ENCODE peak calls at places on chromosomes 6 and 20, in seven cellular contexts. P is IMR-90, U is adrenal gland, N is right atrium auricular region, Z is K562, F is left ventricle myocardium inferior, M is fibroblast of lung. I is an unnamed sample.

GRCh38 chr6:156308604-156309003 is 468.6 kb upstream of the ARID1B start:
- DNase-seq in M (no peak), U (no peak), N (no peak), F (no peak), P (no peak), Z (no peak), I (no peak)

GRCh38 chr20:1803216-1804128 is 91.7 kb upstream of the SIRPA start:
- DNase-seq in M (peak), N (peak), P (peak), Z (no peak), F (peak), U (peak), I (peak)

GRCh38 chr20:58019027-58019849 is 209.2 kb downstream of the ANKRD60 start:
- DNase-seq in U (no peak), P (peak), Z (no peak), N (peak), M (peak), F (no peak), I (no peak)

GRCh38 chr6:33693186-33694158 is 18.0 kb downstream of the UQCC2 start:
- DNase-seq in Z (no peak), F (peak), P (no peak), U (no peak), N (no peak), M (no peak), I (no peak)

GRCh38 chr6:26485401-26485800 is 14.7 kb upstream of the BTN1A1 start:
- DNase-seq in U (no peak), N (no peak), P (no peak), F (no peak), Z (no peak), M (no peak), I (no peak)

GRCh38 chr6:135261872-135262725 is 81.0 kb downstream of the MYB start:
- DNase-seq in N (no peak), F (no peak), P (no peak), M (no peak), Z (peak), U (no peak), I (no peak)

GRCh38 chr6:102387351-102388033 is 994.0 kb downstream of the GRIK2 start:
- DNase-seq in Z (no peak), F (no peak), N (no peak), U (no peak), P (no peak), M (no peak), I (no peak)

GRCh38 chr6:66568271-66568670 is 861.2 kb upstream of the EYS start:
- DNase-seq in Z (no peak), M (no peak), P (no peak), N (no peak), F (no peak), U (no peak), I (no peak)

GRCh38 chr6:137698636-137699035 is 168.4 kb upstream of the TNFAIP3 start:
- DNase-seq in U (no peak), N (no peak), Z (no peak), P (peak), M (no peak), F (no peak), I (no peak)

GRCh38 chr6:76803038-76803580 is 660.2 kb downstream of the HTR1B start:
- DNase-seq in P (no peak), F (no peak), M (no peak), Z (no peak), U (no peak), N (no peak), I (no peak)

GRCh38 chr6:95690328-95690727 is 113.0 kb downstream of the MANEA start:
- DNase-seq in M (no peak), F (no peak), U (no peak), Z (no peak), N (no peak), P (no peak), I (no peak)

GRCh38 chr20:40532103-40532502 is 156.9 kb downstream of the MAFB start:
- DNase-seq in N (no peak), Z (peak), M (no peak), F (no peak), U (no peak), P (no peak), I (no peak)

GRCh38 chr6:38567436-38567835 is 72.3 kb downstream of the BTBD9 start:
- DNase-seq in N (peak), P (peak), Z (no peak), F (peak), M (peak), U (peak), I (peak)

GRCh38 chr20:5864873-5865582 is 85.3 kb downstream of the TRMT6 start:
- DNase-seq in N (no peak), Z (no peak), U (peak), M (peak), P (peak), F (no peak), I (no peak)

GRCh38 chr20:59399426-59400099 is 99.2 kb downstream of the EDN3 start:
- DNase-seq in Z (no peak), F (no peak), M (no peak), U (no peak), N (no peak), P (no peak), I (no peak)

GRCh38 chr20:31837896-31838397 is 7.5 kb downstream of the FOXS1 start:
- DNase-seq in Z (peak), P (peak), U (no peak), N (no peak), M (peak), F (no peak), I (no peak)

GRCh38 chr6:13488015-13488895 is 855 bp upstream of the GFOD1 start:
- DNase-seq in F (peak), Z (no peak), N (no peak), P (peak), U (peak), M (peak), I (peak)

GRCh38 chr6:90462102-90462501 is 124.8 kb downstream of the MAP3K7 start:
- DNase-seq in N (no peak), Z (no peak), U (no peak), F (no peak), M (no peak), P (no peak), I (no peak)

GRCh38 chr20:49696594-49696993 is 17.1 kb downstream of the B4GALT5 start:
- DNase-seq in F (no peak), P (no peak), Z (no peak), N (no peak), M (peak), U (no peak), I (no peak)

GRCh38 chr6:25366785-25367657 is 87.8 kb downstream of the CARMIL1 start:
- DNase-seq in N (no peak), F (no peak), P (no peak), M (peak), U (no peak), Z (no peak), I (no peak)

GRCh38 chr20:1274485-1275313 is 8.6 kb downstream of the SNPH start:
- DNase-seq in N (no peak), Z (no peak), F (no peak), P (no peak), U (no peak), M (no peak), I (no peak)

GRCh38 chr6:62971976-62972658 is 239.2 kb upstream of the FKBP1C start:
- DNase-seq in P (no peak), U (no peak), Z (no peak), N (no peak), F (no peak), M (no peak), I (no peak)

GRCh38 chr6:26204332-26205160 is 117.3 kb downstream of the HFE start:
- DNase-seq in N (peak), Z (peak), U (peak), P (peak), M (peak), F (peak), I (peak)

GRCh38 chr6:83068628-83069027 is 1.2 kb downstream of the DOP1A start:
- DNase-seq in N (no peak), F (no peak), M (peak), U (no peak), P (no peak), Z (no peak), I (no peak)
- H3K27ac ChIP-seq in N (peak), F (peak), M (no peak), U (no peak), P (no peak), Z (no peak), I (peak)

GRCh38 chr6:169921853-169922779 is 170.7 kb downstream of the ERMARD start:
- DNase-seq in F (no peak), P (no peak), U (no peak), N (no peak), Z (no peak), M (no peak), I (no peak)
- H3K27ac ChIP-seq in F (no peak), P (no peak), U (no peak), N (no peak), Z (no peak), M (no peak), I (no peak)

GRCh38 chr20:16283978-16284377 is 289.3 kb downstream of the KIF16B start:
- DNase-seq in P (no peak), M (no peak), N (no peak), F (no peak), U (peak), Z (no peak), I (no peak)
- H3K27ac ChIP-seq in P (no peak), M (no peak), N (no peak), F (no peak), U (no peak), Z (no peak), I (no peak)

DNA sequence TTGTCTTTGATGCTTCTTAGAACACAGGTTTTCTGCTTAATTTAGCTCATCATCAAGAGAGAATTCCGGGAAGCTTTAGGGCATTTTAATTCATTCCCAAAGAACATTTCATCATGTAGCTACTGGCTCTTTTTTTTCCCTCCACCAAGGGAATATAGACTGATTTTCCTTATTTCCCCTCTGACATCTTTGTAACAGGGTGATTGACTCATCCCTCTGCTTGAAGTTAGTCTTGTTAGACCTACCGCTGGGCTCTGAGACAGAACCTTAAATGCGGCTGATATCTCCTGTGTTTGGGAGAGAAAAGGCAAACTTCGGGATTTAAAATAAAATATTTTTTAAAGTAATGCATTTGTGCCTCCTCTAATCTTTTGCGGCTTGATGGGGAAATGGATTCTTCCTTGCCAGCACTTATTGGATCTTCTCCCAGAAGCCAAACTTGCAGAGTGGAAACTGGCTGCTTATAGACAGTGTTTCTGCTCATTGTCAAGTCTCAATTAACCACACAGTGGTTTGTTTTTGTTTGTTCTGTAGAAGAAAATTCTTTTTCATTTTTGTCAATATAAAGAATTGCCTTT is 272.7 kb upstream of the PLCB4 start:
- DNase-seq in F (no peak), P (peak), M (peak), N (no peak), Z (no peak), U (no peak), I (no peak)
- H3K27ac ChIP-seq in F (peak), P (no peak), M (no peak), N (peak), Z (no peak), U (no peak), I (no peak)

GRCh38 chr6:69668916-69669315 is 127.9 kb downstream of the LMBRD1 start:
- DNase-seq in N (no peak), P (no peak), M (no peak), Z (no peak), F (no peak), U (no peak), I (no peak)
- H3K27ac ChIP-seq in N (no peak), P (no peak), M (no peak), Z (no peak), F (no peak), U (no peak), I (no peak)

GRCh38 chr20:17963114-17963897 is 5.3 kb downstream of the SNX5 start:
- DNase-seq in Z (no peak), M (no peak), F (no peak), P (no peak), U (no peak), N (no peak), I (no peak)
- H3K27ac ChIP-seq in Z (peak), M (peak), F (peak), P (peak), U (peak), N (peak), I (no peak)

GRCh38 chr6:16414205-16414604 is 175.8 kb downstream of the GMPR start:
- DNase-seq in Z (no peak), N (no peak), M (peak), P (no peak), F (no peak), U (no peak), I (no peak)
- H3K27ac ChIP-seq in Z (no peak), N (peak), M (peak), P (no peak), F (no peak), U (no peak), I (no peak)

GRCh38 chr6:122151066-122151465 is 248.4 kb upstream of the HSF2 start:
- DNase-seq in U (no peak), M (peak), P (no peak), Z (no peak), F (no peak), N (no peak), I (no peak)

GRCh38 chr6:122151768-122152167 is 247.7 kb upstream of the HSF2 start:
- DNase-seq in N (no peak), Z (no peak), M (no peak), P (no peak), U (no peak), F (no peak), I (no peak)

GRCh38 chr6:122153530-122153929 is 245.9 kb upstream of the HSF2 start:
- DNase-seq in F (no peak), N (no peak), Z (no peak), P (no peak), M (no peak), U (no peak), I (no peak)

GRCh38 chr6:122154912-122155516 is 244.4 kb upstream of the HSF2 start:
- DNase-seq in U (no peak), P (no peak), Z (no peak), M (no peak), F (peak), N (no peak), I (no peak)
- H3K27ac ChIP-seq in U (no peak), P (no peak), Z (no peak), M (no peak), F (no peak), N (peak), I (no peak)